ENCODE peak calls at places on chromosomes 11 and 22, in six cellular contexts. A is breast epithelium, M is spleen, E is HCT116, C is transverse colon, G is HepG2. R is an unnamed sample.
A peak's percentile ranks its signal among the peaks of the same experiment; 100 is the strongest.

GRCh38 chr11:122706689-122707088 is 51.2 kb downstream of the UBASH3B start:
- DNase-seq in A (no peak), M (no peak), E (no peak), C (no peak), G (peak; percentile 77), R (no peak)

GRCh38 chr11:61372659-61373058 is 10.5 kb downstream of the TMEM138 start:
- DNase-seq in A (no peak), M (no peak), E (no peak), C (no peak), G (no peak), R (no peak)

GRCh38 chr11:62676698-62677097 is 2.2 kb downstream of the UBXN1 start:
- DNase-seq in A (no peak), M (no peak), E (no peak), C (no peak), G (no peak), R (no peak)

GRCh38 chr22:22245935-22246525 is 1.4 kb downstream of the VPREB1 start:
- DNase-seq in A (no peak), M (no peak), E (no peak), C (no peak), G (no peak), R (no peak)

GRCh38 chr22:43435851-43436535 is 24.2 kb downstream of the MPPED1 start:
- DNase-seq in A (peak; percentile 80), M (peak; percentile 25), E (no peak), C (no peak), G (no peak), R (no peak)

GRCh38 chr11:62573006-62573591 is 592 bp downstream of the EEF1G start:
- DNase-seq in A (no peak), M (no peak), E (no peak), C (no peak), G (no peak), R (no peak)

GRCh38 chr11:73759520-73760065 is 1.3 kb downstream of the RAB6A start:
- DNase-seq in A (no peak), M (no peak), E (no peak), C (no peak), G (no peak), R (no peak)

GRCh38 chr22:45320326-45320976 is 10.7 kb downstream of the FAM118A start:
- DNase-seq in A (no peak), M (no peak), E (no peak), C (no peak), G (no peak), R (no peak)

GRCh38 chr22:48577014-48577690 is 1250.5 kb downstream of the BRD1 start:
- DNase-seq in A (no peak), M (no peak), E (no peak), C (no peak), G (no peak), R (no peak)

GRCh38 chr11:65646921-65647701 is 9.2 kb downstream of the SIPA1 start:
- DNase-seq in A (peak; percentile 62), M (peak; percentile 83), E (no peak), C (peak; percentile 75), G (no peak), R (no peak)

GRCh38 chr11:43997022-43997665 is 50.6 kb upstream of the ACCSL start:
- DNase-seq in A (no peak), M (peak; percentile 20), E (no peak), C (no peak), G (no peak), R (no peak)

GRCh38 chr11:129434641-129435498 is 59.2 kb downstream of the BARX2 start:
- DNase-seq in A (no peak), M (no peak), E (no peak), C (no peak), G (no peak), R (no peak)

GRCh38 chr11:128715691-128716153 is 21.9 kb downstream of the FLI1 start:
- DNase-seq in A (no peak), M (no peak), E (no peak), C (no peak), G (no peak), R (no peak)

GRCh38 chr11:6545917-6546605 is 49.0 kb downstream of the DNHD1 start:
- DNase-seq in A (no peak), M (peak; percentile 59), E (no peak), C (no peak), G (no peak), R (no peak)

GRCh38 chr11:35138606-35138948 is 394 bp upstream of the CD44 start:
- DNase-seq in A (no peak), M (no peak), E (no peak), C (no peak), G (no peak), R (no peak)

GRCh38 chr11:76030286-76030685 is 176.0 kb downstream of the WNT11 start:
- DNase-seq in A (no peak), M (no peak), E (no peak), C (no peak), G (peak; percentile 54), R (no peak)

GRCh38 chr11:134794192-134794591 is 382.1 kb upstream of the B3GAT1 start:
- DNase-seq in A (no peak), M (no peak), E (no peak), C (no peak), G (no peak), R (no peak)

GRCh38 chr22:43289976-43290663 is 53.1 kb downstream of the SCUBE1 start:
- DNase-seq in A (no peak), M (no peak), E (no peak), C (no peak), G (no peak), R (no peak)

GRCh38 chr11:77406396-77406795 is 67.5 kb downstream of the PAK1 start:
- DNase-seq in A (no peak), M (no peak), E (no peak), C (no peak), G (no peak), R (no peak)

GRCh38 chr11:12762696-12763324 is 88.6 kb downstream of the TEAD1 start:
- DNase-seq in A (no peak), M (no peak), E (no peak), C (no peak), G (no peak), R (no peak)

GRCh38 chr11:40328890-40329617 is 1130.4 kb downstream of the LRRC4C start:
- DNase-seq in A (peak; percentile 59), M (no peak), E (no peak), C (peak; percentile 21), G (peak; percentile 76), R (no peak)

GRCh38 chr11:83071641-83072591 is at the start of gene RAB30:
- DNase-seq in A (peak; percentile 93), M (peak; percentile 96), E (peak; percentile 99), C (peak; percentile 97), G (peak; percentile 100), R (peak; percentile 98)

GRCh38 chr11:83072689-83073242 is 1.1 kb upstream of the RAB30 start:
- DNase-seq in A (no peak), M (no peak), E (no peak), C (no peak), G (no peak), R (no peak)

GRCh38 chr11:83070878-83071640 is 638 bp downstream of the RAB30 start:
- DNase-seq in A (peak; percentile 57), M (peak; percentile 83), E (no peak), C (peak; percentile 49), G (no peak), R (no peak)

GRCh38 chr11:83073884-83074283 is 2.2 kb upstream of the RAB30 start:
- DNase-seq in A (no peak), M (no peak), E (no peak), C (no peak), G (no peak), R (no peak)

GRCh38 chr11:83073248-83073647 is 1.6 kb upstream of the RAB30 start:
- DNase-seq in A (no peak), M (no peak), E (no peak), C (no peak), G (no peak), R (no peak)
- TF ChIP-seq POLR2AphosphoS5 in A (no peak), M (no peak), E (no peak), C (no peak), G (no peak), R (no peak)

DNA sequence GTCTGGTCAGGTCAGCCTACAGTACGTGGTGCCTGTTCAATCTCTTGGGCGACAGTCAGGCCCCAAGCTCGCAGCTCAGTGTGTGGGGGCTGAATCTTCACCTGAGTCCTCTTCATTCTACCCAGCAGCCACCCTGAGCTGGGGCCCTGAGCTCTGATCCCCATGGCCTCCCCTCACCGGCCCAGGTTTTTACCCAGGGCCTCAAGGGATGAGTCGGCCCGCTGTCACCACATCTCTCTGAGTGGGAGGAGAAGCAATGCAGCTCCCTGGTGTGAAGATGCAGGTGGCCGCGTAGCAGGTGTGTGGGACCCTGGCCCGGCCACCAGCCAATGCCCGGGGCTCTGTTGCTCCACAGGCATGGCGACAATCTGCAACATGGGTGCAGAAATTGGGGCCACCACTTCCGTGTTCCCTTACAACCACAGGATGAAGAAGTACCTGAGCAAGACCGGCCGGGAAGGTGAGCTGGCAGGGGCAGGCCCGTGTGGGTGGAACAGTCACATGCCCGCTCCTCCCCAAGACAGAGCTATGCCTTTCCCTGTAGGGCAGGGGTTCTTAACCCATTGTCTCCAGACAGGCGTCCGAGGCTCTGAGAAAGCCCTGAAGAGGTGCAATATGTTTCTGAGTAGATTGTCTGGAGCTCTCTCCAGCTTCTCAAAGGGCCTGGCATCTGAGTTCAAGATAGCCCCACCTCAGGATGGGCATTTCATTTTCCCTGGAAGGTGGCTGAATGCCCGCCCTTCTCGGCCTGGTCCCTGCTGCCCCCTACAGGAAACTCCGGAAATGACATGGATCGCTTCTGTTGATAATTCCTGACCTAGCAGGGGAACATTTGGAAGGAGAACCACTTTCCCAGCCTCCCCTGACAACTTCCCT is 26.9 kb downstream of the POLR3H start:
- DNase-seq in A (peak; percentile 80), M (no peak), E (no peak), C (peak; percentile 81), G (peak; percentile 27), R (no peak)
- TF ChIP-seq POLR2AphosphoS5 in A (peak; percentile 27), M (peak; percentile 20), E (no peak), C (no peak), G (no peak), R (no peak)

GRCh38 chr11:45453721-45454120 is 167.6 kb upstream of the SYT13 start:
- DNase-seq in A (no peak), M (peak; percentile 38), E (no peak), C (no peak), G (no peak), R (no peak)

GRCh38 chr11:45451766-45452440 is 165.8 kb upstream of the SYT13 start:
- DNase-seq in A (no peak), M (no peak), E (no peak), C (no peak), G (no peak), R (no peak)

GRCh38 chr11:45446426-45446825 is 160.3 kb upstream of the SYT13 start:
- DNase-seq in A (no peak), M (no peak), E (no peak), C (no peak), G (no peak), R (no peak)

GRCh38 chr11:45449036-45449601 is 163.0 kb upstream of the SYT13 start:
- DNase-seq in A (no peak), M (peak; percentile 11), E (no peak), C (no peak), G (no peak), R (no peak)

DNA sequence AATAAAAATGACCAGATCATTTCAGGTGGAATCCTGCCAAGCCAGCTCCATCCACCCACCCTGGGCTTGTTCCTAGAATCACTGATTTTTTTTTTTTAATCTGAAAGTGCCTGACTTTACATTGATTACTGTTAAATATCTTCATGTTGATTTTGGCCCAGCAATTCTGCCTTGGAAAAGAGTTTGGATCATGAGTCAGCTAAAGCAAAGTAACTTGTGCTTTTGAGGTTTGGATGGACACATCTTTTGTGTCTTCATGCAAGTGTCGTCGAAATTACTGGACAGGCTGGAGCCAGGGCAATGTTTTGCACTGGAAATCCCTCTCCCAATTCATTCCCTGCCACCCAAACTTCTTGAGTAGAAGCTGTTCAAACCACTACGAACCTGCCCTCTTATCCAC is 164.0 kb upstream of the SYT13 start:
- DNase-seq in A (no peak), M (no peak), E (no peak), C (no peak), G (no peak), R (no peak)
- TF ChIP-seq POLR2AphosphoS5 in A (no peak), M (no peak), E (no peak), C (no peak), G (no peak), R (no peak)

GRCh38 chr11:8206251-8207079 is 37.6 kb upstream of the RIC3 start:
- DNase-seq in A (no peak), M (no peak), E (no peak), C (no peak), G (no peak), R (no peak)
- TF ChIP-seq POLR2AphosphoS5 in A (no peak), M (peak; percentile 80), E (no peak), C (no peak), G (no peak), R (no peak)

R was measured in SK-N-MC.